ENCODE peak calls at places on chromosome 14, in six cellular contexts. W is activated T-helper 2 cell treated with anti-CD3 and anti-CD28 coated beads, Interferon-gamma antibody, Interleukin-2, Interleukin-4, amounts not matched to agents 10 μg/mL and 5 μg/mL and 100 μg/mL, durations not matched to agents 14 hours and 24 hours and 36 hours; A is mucosa of descending colon; Y is T-helper 1 cell; I is GM12864; H is colonic mucosa. L is an unnamed sample.

GRCh38 chr14:55777867-55778266 is 197.9 kb downstream of the KTN1 start:
- DNase-seq in I (no peak), W (no peak), H (no peak), Y (no peak), A (no peak), L (no peak)

GRCh38 chr14:50008562-50009355 is 107.6 kb downstream of the VCPKMT start:
- DNase-seq in Y (no peak), W (no peak), I (no peak), H (no peak), A (no peak), L (no peak)

GRCh38 chr14:61562321-61563161 is 132.8 kb upstream of the HIF1A start:
- DNase-seq in H (no peak), W (peak), I (no peak), A (no peak), Y (peak), L (no peak)

GRCh38 chr14:71225108-71225507 is 317.8 kb downstream of the PCNX1 start:
- DNase-seq in A (no peak), I (no peak), W (no peak), Y (no peak), H (no peak), L (no peak)

GRCh38 chr14:99127651-99128167 is 144.3 kb downstream of the BCL11B start:
- DNase-seq in H (no peak), I (no peak), W (no peak), Y (no peak), A (no peak), L (no peak)

GRCh38 chr14:99035712-99036593 is 236.0 kb downstream of the BCL11B start:
- DNase-seq in I (no peak), H (peak), A (peak), Y (no peak), W (no peak), L (no peak)

GRCh38 chr14:52729585-52729924 is 411 bp upstream of the STYX start:
- DNase-seq in H (no peak), W (no peak), Y (no peak), I (no peak), A (no peak), L (no peak)

GRCh38 chr14:34646570-34647255 is 16.8 kb upstream of the SNX6 start:
- DNase-seq in W (no peak), I (no peak), Y (no peak), H (no peak), A (no peak), L (no peak)

GRCh38 chr14:65749287-65749686 is 336.8 kb downstream of the FUT8 start:
- DNase-seq in I (no peak), A (no peak), Y (no peak), H (no peak), W (no peak), L (no peak)

GRCh38 chr14:91267965-91268437 is 23.5 kb upstream of the GPR68 start:
- DNase-seq in I (no peak), Y (no peak), H (no peak), W (no peak), A (no peak), L (no peak)

GRCh38 chr14:69987416-69988144 is 108.4 kb downstream of the SMOC1 start:
- DNase-seq in A (no peak), W (no peak), H (no peak), I (no peak), Y (no peak), L (no peak)

GRCh38 chr14:23663127-23663526 is 27.0 kb downstream of the DHRS2 start:
- DNase-seq in Y (no peak), H (peak), I (no peak), W (no peak), A (no peak), L (no peak)

GRCh38 chr14:25150934-25151790 is 101.2 kb upstream of the STXBP6 start:
- DNase-seq in I (no peak), W (no peak), H (no peak), Y (peak), A (no peak), L (peak)

GRCh38 chr14:64786296-64787149 is 82.3 kb downstream of the PLEKHG3 start:
- DNase-seq in A (no peak), I (no peak), H (no peak), Y (no peak), W (no peak), L (no peak)

GRCh38 chr14:54535126-54535525 is 25.4 kb downstream of the CGRRF1 start:
- DNase-seq in H (no peak), A (no peak), Y (no peak), W (no peak), I (no peak), L (no peak)

GRCh38 chr14:30519961-30520360 is 39.0 kb upstream of the G2E3 start:
- DNase-seq in W (no peak), Y (no peak), A (no peak), I (no peak), H (no peak), L (no peak)

GRCh38 chr14:75359098-75359497 is 68.7 kb upstream of the JDP2 start:
- DNase-seq in Y (no peak), W (no peak), I (no peak), A (no peak), H (no peak), L (no peak)

GRCh38 chr14:84225243-84225642 is 1304.7 kb upstream of the FLRT2 start:
- DNase-seq in H (peak), A (no peak), Y (no peak), W (no peak), I (no peak), L (no peak)

GRCh38 chr14:102749833-102750775 is 27.1 kb upstream of the TRAF3 start:
- DNase-seq in Y (no peak), W (no peak), I (no peak), H (no peak), A (no peak), L (no peak)

GRCh38 chr14:54438703-54439102 is 2.5 kb downstream of the CNIH1 start:
- DNase-seq in W (no peak), A (no peak), I (no peak), H (no peak), Y (no peak), L (no peak)

GRCh38 chr14:24143511-24143910 is 2.1 kb upstream of the EMC9 start:
- DNase-seq in Y (no peak), W (no peak), I (no peak), H (no peak), A (no peak), L (no peak)

GRCh38 chr14:31880935-31881334 is 196.2 kb upstream of the ARHGAP5 start:
- DNase-seq in Y (no peak), W (no peak), I (no peak), A (no peak), H (no peak), L (no peak)

GRCh38 chr14:82070040-82070439 is 536.4 kb upstream of the SEL1L start:
- DNase-seq in H (no peak), Y (no peak), A (no peak), I (no peak), W (no peak), L (no peak)

GRCh38 chr14:21399311-21399870 is 15.6 kb upstream of the SUPT16H start:
- DNase-seq in A (no peak), W (no peak), I (no peak), H (no peak), Y (no peak), L (no peak)

GRCh38 chr14:67623114-67623513 is 3.4 kb downstream of the ARG2 start:
- DNase-seq in A (no peak), I (no peak), H (no peak), Y (no peak), W (no peak), L (no peak)

GRCh38 chr14:56300495-56300894 is 182.3 kb downstream of the PELI2 start:
- DNase-seq in H (no peak), Y (no peak), A (no peak), W (no peak), I (no peak), L (no peak)

GRCh38 chr14:90513151-90514014 is 116.6 kb downstream of the CALM1 start:
- DNase-seq in W (no peak), A (peak), H (peak), I (no peak), Y (no peak), L (no peak)

GRCh38 chr14:45185110-45185814 is 49.5 kb downstream of the FANCM start:
- DNase-seq in W (no peak), A (no peak), I (no peak), H (no peak), Y (no peak), L (no peak)